ENCODE peak calls at places on chromosome 2, in five cellular contexts. E is ascending aorta; A is NT2/D1; P is astrocyte; O is CD4-positive, alpha-beta memory T cell. S is an unnamed sample. For H3K27me3, the result is how much of the 10 kb centered on the place peaks cover.

GRCh38 chr2:156486175-156486574 is 50.0 kb downstream of the GPD2 start:
- DNase-seq in E (no peak), P (peak), O (no peak), A (no peak), S (peak)

GRCh38 chr2:178238144-178238521 is 43.8 kb downstream of the OSBPL6 start:
- DNase-seq in P (peak), E (no peak), A (no peak), O (no peak), S (peak)

GRCh38 chr2:46502291-46502690 is 22.9 kb downstream of the TMEM247 start:
- DNase-seq in P (no peak), A (no peak), O (no peak), E (no peak), S (no peak)

GRCh38 chr2:230068658-230069080 is at the start of gene SLC16A14:
- DNase-seq in E (no peak), P (peak), O (peak), A (peak), S (peak)

GRCh38 chr2:85264471-85264870 is 63.3 kb downstream of the TGOLN2 start:
- DNase-seq in P (peak), E (no peak), A (no peak), O (no peak), S (peak)

GRCh38 chr2:174339971-174340399 is 5.2 kb downstream of the SP9 start:
- DNase-seq in E (no peak), P (no peak), O (no peak), A (no peak), S (no peak)

GRCh38 chr2:20484810-20485611 is 38.1 kb downstream of the RHOB start:
- DNase-seq in P (no peak), O (no peak), E (no peak), A (no peak), S (no peak)

GRCh38 chr2:29219374-29219773 is 104.2 kb downstream of the CLIP4 start:
- DNase-seq in P (no peak), E (no peak), A (no peak), O (no peak), S (no peak)

GRCh38 chr2:109135572-109136185 is 6.7 kb downstream of the SH3RF3 start:
- DNase-seq in O (no peak), A (no peak), E (no peak), P (peak), S (no peak)

GRCh38 chr2:170017848-170018492 is 160.0 kb upstream of the MYO3B start:
- DNase-seq in E (no peak), P (peak), O (no peak), A (no peak), S (no peak)

GRCh38 chr2:15594291-15595256 is 2.9 kb downstream of the DDX1 start:
- DNase-seq in E (no peak), A (no peak), P (no peak), O (no peak), S (no peak)

GRCh38 chr2:219452361-219453317 is 18.0 kb downstream of the SPEG start:
- DNase-seq in P (peak), A (no peak), E (peak), O (no peak), S (peak)

GRCh38 chr2:163591461-163591860 is 144.3 kb downstream of the FIGN start:
- DNase-seq in O (no peak), A (no peak), P (no peak), E (no peak), S (peak)

GRCh38 chr2:31238126-31238905 is 4.4 kb downstream of the EHD3 start:
- DNase-seq in E (no peak), O (no peak), A (no peak), P (no peak), S (no peak)

GRCh38 chr2:204228169-204228940 is 291.8 kb downstream of the ICOS start:
- DNase-seq in P (no peak), E (no peak), O (no peak), A (peak), S (no peak)

GRCh38 chr2:127371037-127371436 is 16.7 kb downstream of the MAP3K2 start:
- DNase-seq in P (no peak), A (no peak), E (no peak), O (no peak), S (no peak)

GRCh38 chr2:226869371-226869770 is 33.5 kb downstream of the RHBDD1 start:
- DNase-seq in E (no peak), A (no peak), O (no peak), P (no peak), S (no peak)

GRCh38 chr2:160194351-160194750 is 5.7 kb downstream of the ITGB6 start:
- DNase-seq in E (no peak), P (no peak), O (no peak), A (no peak), S (peak)

GRCh38 chr2:192500550-192501200 is 305.9 kb upstream of the TMEFF2 start:
- DNase-seq in E (no peak), O (no peak), P (peak), A (no peak), S (peak)

GRCh38 chr2:158634627-158635026 is 160.5 kb upstream of the DAPL1 start:
- DNase-seq in A (no peak), E (no peak), O (no peak), P (no peak), S (no peak)

GRCh38 chr2:211875488-211875887 is 663.1 kb downstream of the ERBB4 start:
- DNase-seq in E (no peak), P (no peak), A (no peak), O (no peak), S (peak)

GRCh38 chr2:150472122-150472899 is 15.2 kb downstream of the RND3 start:
- DNase-seq in A (no peak), O (no peak), E (peak), P (peak), S (peak)

GRCh38 chr2:170155022-170155722 is 22.8 kb upstream of the MYO3B start:
- DNase-seq in P (peak), O (no peak), A (peak), E (no peak), S (peak)

GRCh38 chr2:105176429-105176828 is 65.1 kb upstream of the GPR45 start:
- DNase-seq in A (no peak), E (no peak), P (no peak), O (no peak), S (no peak)

GRCh38 chr2:72150157-72150960 is 2.7 kb upstream of the CYP26B1 start:
- DNase-seq in O (peak), A (peak), P (peak), E (no peak), S (peak)

GRCh38 chr2:227415538-227416424 is 28.0 kb upstream of the SCYGR1 start:
- DNase-seq in E (no peak), O (no peak), P (peak), A (no peak), S (peak)

GRCh38 chr2:222730346-222731065 is 59.0 kb downstream of the MOGAT1 start:
- DNase-seq in P (no peak), E (no peak), A (no peak), O (no peak), S (no peak)

DNA sequence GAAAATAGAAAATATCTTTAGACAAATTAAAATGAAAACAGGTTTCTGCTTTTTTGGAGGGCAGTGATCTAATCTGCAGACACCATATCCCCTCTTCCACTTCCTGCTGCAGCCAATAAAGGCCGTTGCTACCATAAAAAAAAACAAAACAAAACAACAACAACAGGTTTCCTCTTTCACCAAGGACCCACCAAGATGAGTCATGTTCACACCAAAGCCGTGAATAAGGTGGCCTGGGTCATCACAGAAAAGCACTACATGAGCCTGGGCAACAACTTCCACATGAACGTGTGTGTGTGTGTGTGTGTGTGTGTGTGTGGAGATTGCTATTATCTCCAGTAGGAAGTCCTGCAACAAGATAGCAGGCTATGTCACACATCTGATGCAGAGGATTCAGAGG is 24.8 kb upstream of the TFCP2L1 start:
- DNase-seq in A (no peak), E (no peak), O (no peak), P (no peak), S (peak)
- H3K27me3 ChIP-seq in A (under half), E (under half), O (under half), P (under half), S (under half)

DNA sequence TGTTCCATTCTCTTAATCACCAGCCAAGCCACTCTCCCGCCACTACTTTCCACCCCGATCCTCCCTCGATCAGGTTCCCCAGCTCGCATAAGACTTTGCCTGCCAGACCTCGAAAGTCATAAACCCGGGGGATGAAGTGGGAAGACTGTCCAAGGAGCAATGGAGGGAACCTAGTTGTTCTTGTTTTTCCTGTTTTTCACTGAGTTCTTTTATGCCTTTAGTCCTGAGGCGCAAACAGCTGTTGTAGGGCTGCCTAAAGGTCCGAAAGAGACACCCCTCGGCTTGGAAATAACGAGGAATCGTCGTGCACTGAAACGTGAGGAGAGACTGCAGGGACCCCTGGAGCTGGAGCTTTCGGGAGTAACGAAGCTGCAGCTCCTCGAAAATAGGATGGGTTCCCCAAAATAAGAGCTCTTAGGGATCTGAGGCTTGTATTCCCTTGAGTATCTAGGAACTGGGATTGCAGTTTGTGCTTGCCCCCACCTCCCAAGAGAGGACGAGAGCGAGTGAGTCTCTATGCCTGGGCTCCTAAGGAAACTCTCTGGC is 1.7 kb upstream of the HOXD12 start:
- DNase-seq in E (no peak), A (no peak), O (no peak), P (no peak), S (no peak)
- H3K27me3 ChIP-seq in E (half or more), A (half or more), O (half or more), P (half or more), S (half or more)

DNA sequence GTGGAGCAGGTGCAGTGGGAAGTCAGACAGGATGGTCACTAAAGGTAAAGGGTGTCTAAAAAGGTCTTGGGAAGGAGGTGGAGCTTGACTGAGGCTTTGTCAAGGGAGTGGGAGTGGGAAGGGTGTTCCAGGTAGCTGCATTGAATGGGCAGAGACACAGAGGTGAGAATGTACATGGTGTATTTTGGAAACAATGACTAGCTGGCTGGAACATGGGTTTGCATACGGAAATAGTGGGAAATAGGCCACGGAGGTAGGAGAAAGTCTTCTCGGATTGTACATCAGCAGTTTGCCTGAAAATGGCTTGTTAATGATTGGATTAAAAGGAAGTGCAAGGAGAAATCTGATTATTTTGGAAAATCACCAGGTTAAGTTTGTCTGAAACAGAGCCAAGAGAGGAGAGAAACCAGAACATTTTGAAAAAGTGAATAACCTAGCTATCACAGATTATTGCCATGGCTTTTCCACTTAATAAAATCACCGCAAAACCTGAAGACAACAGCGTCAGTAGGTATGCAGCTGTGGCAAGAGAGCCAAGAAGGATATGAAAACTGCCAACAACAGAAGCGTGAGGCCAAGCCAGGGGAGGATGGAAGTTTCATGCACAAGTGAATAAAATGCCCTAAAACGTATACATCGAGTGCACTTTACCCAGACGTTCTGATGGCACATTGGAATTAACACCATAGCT is 13.9 kb downstream of the PAX8 start:
- DNase-seq in O (no peak), E (no peak), P (no peak), A (no peak), S (no peak)
- H3K27me3 ChIP-seq in O (under half), E (under half), P (under half), A (under half), S (under half)

GRCh38 chr2:144519934-144520717 is at the start of gene ZEB2:
- DNase-seq in P (peak), E (no peak), A (no peak), O (no peak), S (no peak)
- H3K27me3 ChIP-seq in P (under half), E (under half), A (under half), O (under half), S (half or more)